ENCODE peak calls at places on chromosomes 4 and X, in ten cellular contexts. N is GM23248; D is WERI-Rb-1; B is pancreas; E is effector memory CD4-positive, alpha-beta T cell; P is esophagus squamous epithelium; S is upper lobe of left lung; L is left lung; M is HCT116; U is Peyer's patch. H is an unnamed sample.

GRCh38 chr4:121072836-121073362 is 564 bp upstream of the NDNF start:
- DNase-seq in N (peak; percentile 35), D (peak; percentile 42), B (no peak), E (no peak), P (no peak), S (no peak), L (peak; percentile 68), M (no peak), U (no peak), H (no peak)

GRCh38 chr4:7043521-7044414 is 596 bp downstream of the TADA2B start:
- DNase-seq in N (peak; percentile 71), D (peak; percentile 47), B (peak; percentile 70), E (peak; percentile 31), P (no peak), S (peak; percentile 93), L (peak; percentile 91), M (no peak), U (peak; percentile 49), H (peak; percentile 51)

GRCh38 chrX:145609951-145610511 is 207.6 kb upstream of the SLITRK2 start:
- DNase-seq in N (no peak), D (no peak), B (no peak), E (no peak), P (no peak), S (no peak), L (no peak), M (no peak), U (no peak), H (no peak)

GRCh38 chrX:154409222-154409871 is at the start of gene DNASE1L1:
- DNase-seq in N (peak; percentile 91), D (no peak), B (peak; percentile 52), E (peak; percentile 31), P (no peak), S (peak; percentile 93), L (peak; percentile 96), M (no peak), U (peak; percentile 55), H (peak; percentile 87)

GRCh38 chrX:30530591-30530990 is 47.0 kb downstream of the TASL start:
- DNase-seq in N (peak; percentile 76), D (no peak), B (no peak), E (no peak), P (no peak), S (no peak), L (no peak), M (no peak), U (no peak), H (no peak)

GRCh38 chr4:69823481-69824186 is 36.3 kb downstream of the SULT1E1 start:
- DNase-seq in N (peak; percentile 63), D (peak; percentile 42), B (peak; percentile 61), E (no peak), P (no peak), S (no peak), L (no peak), M (peak; percentile 18), U (no peak), H (peak; percentile 76)

GRCh38 chr4:108762559-108763225 is at the start of gene ETNPPL:
- DNase-seq in N (peak; percentile 41), D (peak; percentile 59), B (peak; percentile 16), E (no peak), P (no peak), S (peak; percentile 86), L (peak; percentile 84), M (no peak), U (no peak), H (peak; percentile 32)

GRCh38 chr4:140057693-140058092 is 96.3 kb downstream of the MAML3 start:
- DNase-seq in N (no peak), D (no peak), B (no peak), E (no peak), P (no peak), S (no peak), L (no peak), M (no peak), U (no peak), H (no peak)

GRCh38 chrX:15567886-15568616 is 32.7 kb downstream of the ACE2 start:
- DNase-seq in N (no peak), D (no peak), B (no peak), E (no peak), P (no peak), S (no peak), L (no peak), M (no peak), U (no peak), H (no peak)

GRCh38 chr4:21744046-21744445 is 204.5 kb downstream of the KCNIP4 start:
- DNase-seq in N (peak; percentile 30), D (no peak), B (no peak), E (no peak), P (no peak), S (no peak), L (no peak), M (no peak), U (no peak), H (no peak)
- H3K27me3 ChIP-seq in N (no peaks in the 10 kb centered on the region), D (no peaks in the 10 kb centered on the region), B (no peaks in the 10 kb centered on the region), E (no peaks in the 10 kb centered on the region), P (no peaks in the 10 kb centered on the region), S (no peaks in the 10 kb centered on the region), L (no peaks in the 10 kb centered on the region), M (no peaks in the 10 kb centered on the region), U (no peaks in the 10 kb centered on the region), H (no peaks in the 10 kb centered on the region)

DNA sequence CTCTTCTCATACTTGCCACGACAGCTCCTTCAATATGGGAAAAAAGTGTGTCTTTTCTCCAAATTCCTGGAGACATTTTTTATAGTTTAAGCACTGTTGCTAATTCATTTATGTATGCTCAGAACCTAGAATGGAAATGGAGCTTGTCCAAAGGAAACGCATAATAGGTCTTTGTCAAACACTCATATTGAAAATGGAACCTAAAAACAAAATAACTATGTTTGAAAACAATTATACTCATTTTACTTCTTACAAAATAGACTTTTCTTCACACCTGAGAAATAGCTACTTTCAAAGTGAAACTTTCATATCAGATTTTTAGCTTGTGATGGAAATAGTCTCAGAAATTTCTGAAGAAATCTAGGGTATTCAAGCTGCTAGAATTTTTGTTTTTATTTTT is 529.7 kb upstream of the BOD1L1 start:
- DNase-seq in N (no peak), D (no peak), B (no peak), E (no peak), P (no peak), S (no peak), L (no peak), M (no peak), U (no peak), H (no peak)
- H3K9me3 ChIP-seq in N (no peaks in the 10 kb centered on the region), D (no peaks in the 10 kb centered on the region), B (no peaks in the 10 kb centered on the region), E (no peaks in the 10 kb centered on the region), P (no peaks in the 10 kb centered on the region), S (no peaks in the 10 kb centered on the region), L (no peaks in the 10 kb centered on the region), M (peaks cover 19% of the 10 kb centered on the region), U (no peaks in the 10 kb centered on the region), H (no peaks in the 10 kb centered on the region)

GRCh38 chr4:79920454-79920853 is 152.6 kb downstream of the ANTXR2 start:
- DNase-seq in N (no peak), D (no peak), B (no peak), E (no peak), P (no peak), S (no peak), L (no peak), M (no peak), U (no peak), H (no peak)
- H3K27me3 ChIP-seq in N (no peaks in the 10 kb centered on the region), D (no peaks in the 10 kb centered on the region), B (no peaks in the 10 kb centered on the region), E (no peaks in the 10 kb centered on the region), P (no peaks in the 10 kb centered on the region), S (no peaks in the 10 kb centered on the region), L (no peaks in the 10 kb centered on the region), M (no peaks in the 10 kb centered on the region), U (no peaks in the 10 kb centered on the region), H (no peaks in the 10 kb centered on the region)

GRCh38 chr4:271492-272103 is 33.7 kb downstream of the ZNF732 start:
- DNase-seq in N (no peak), D (no peak), B (no peak), E (no peak), P (no peak), S (no peak), L (no peak), M (no peak), U (no peak), H (no peak)

DNA sequence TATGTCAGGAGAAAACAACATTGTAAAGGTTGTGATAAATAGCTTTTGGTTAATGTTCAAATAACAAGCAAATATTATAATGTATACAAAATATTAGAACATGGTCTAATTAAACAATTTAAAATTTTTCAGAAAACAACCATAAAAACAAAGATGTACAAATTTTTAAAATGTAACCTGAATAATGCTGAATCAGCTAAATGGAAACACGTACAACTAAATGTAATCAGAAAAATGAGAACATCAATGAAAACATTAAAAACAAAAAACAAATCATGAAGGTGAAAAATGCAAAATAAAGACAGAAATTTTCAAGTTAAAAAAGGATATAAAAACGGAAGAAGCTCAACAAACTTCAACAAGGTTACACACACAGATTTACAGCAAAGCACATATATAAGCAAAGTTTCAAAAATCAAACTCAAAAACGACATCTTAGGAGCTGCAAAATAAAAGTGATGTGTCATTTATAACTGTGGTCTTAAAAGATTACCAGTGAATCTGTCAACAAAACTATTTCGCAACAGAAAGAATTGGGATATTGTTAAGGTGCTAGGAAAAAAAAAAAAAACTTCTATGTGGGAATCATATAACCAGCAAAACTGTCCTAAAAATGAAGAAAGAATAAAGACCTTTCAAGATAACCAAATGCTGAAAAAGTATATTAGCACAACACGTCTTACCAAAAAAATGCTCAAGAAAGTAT is 31.8 kb downstream of the ZNF732 start:
- DNase-seq in N (no peak), D (no peak), B (no peak), E (no peak), P (no peak), S (no peak), L (no peak), M (no peak), U (no peak), H (no peak)
- H3K9me3 ChIP-seq in N (peaks cover 24% of the 10 kb centered on the region), D (peaks cover 46% of the 10 kb centered on the region), B (no peaks in the 10 kb centered on the region), E (peaks cover 44% of the 10 kb centered on the region), P (peaks cover 75% of the 10 kb centered on the region), S (peaks cover 66% of the 10 kb centered on the region), L (peaks cover 99% of the 10 kb centered on the region), M (peaks cover 9% of the 10 kb centered on the region), U (no peaks in the 10 kb centered on the region), H (peaks cover 31% of the 10 kb centered on the region)

DNA sequence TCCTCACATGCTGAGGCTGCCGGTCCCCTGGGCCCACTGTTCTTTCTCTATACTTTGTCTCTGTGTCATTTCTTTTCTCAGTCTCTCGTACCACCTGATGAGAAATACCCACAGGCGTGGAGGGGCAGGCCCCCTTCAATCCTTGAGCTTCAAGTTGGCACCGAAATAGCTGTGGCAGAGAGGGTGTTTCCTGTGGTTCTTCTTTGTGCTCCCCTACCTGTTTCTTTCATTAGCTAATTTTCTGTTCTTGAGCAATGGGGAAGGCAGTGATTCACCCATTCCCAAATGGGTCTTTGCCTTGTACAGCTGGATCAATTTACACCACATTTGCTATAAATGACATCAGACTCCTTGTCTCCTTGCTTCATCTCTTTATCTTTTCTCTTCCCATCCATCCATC is 2.1 kb upstream of the CYSLTR1 start:
- DNase-seq in N (no peak), D (no peak), B (no peak), E (no peak), P (no peak), S (no peak), L (no peak), M (no peak), U (peak; percentile 31), H (no peak)
- H3K27me3 ChIP-seq in N (no peaks in the 10 kb centered on the region), D (peaks cover 12% of the 10 kb centered on the region), B (no peaks in the 10 kb centered on the region), E (no peaks in the 10 kb centered on the region), P (no peaks in the 10 kb centered on the region), S (no peaks in the 10 kb centered on the region), L (no peaks in the 10 kb centered on the region), M (no peaks in the 10 kb centered on the region), U (no peaks in the 10 kb centered on the region), H (no peaks in the 10 kb centered on the region)

GRCh38 chrX:758917-759316 is 128.3 kb downstream of the SHOX start:
- DNase-seq in N (no peak), D (no peak), B (no peak), E (no peak), P (no peak), S (no peak), L (no peak), M (no peak), U (no peak), H (no peak)
- H3K9me3 ChIP-seq in N (no peaks in the 10 kb centered on the region), D (no peaks in the 10 kb centered on the region), B (no peaks in the 10 kb centered on the region), E (no peaks in the 10 kb centered on the region), P (no peaks in the 10 kb centered on the region), S (no peaks in the 10 kb centered on the region), L (no peaks in the 10 kb centered on the region), M (no peaks in the 10 kb centered on the region), U (no peaks in the 10 kb centered on the region), H (no peaks in the 10 kb centered on the region)

GRCh38 chr4:187357861-187358260 is 634.2 kb upstream of the FAT1 start:
- DNase-seq in N (no peak), D (no peak), B (no peak), E (no peak), P (no peak), S (no peak), L (no peak), M (no peak), U (no peak), H (no peak)
- H3K27me3 ChIP-seq in N (no peaks in the 10 kb centered on the region), D (peaks cover 81% of the 10 kb centered on the region), B (no peaks in the 10 kb centered on the region), E (no peaks in the 10 kb centered on the region), P (no peaks in the 10 kb centered on the region), S (no peaks in the 10 kb centered on the region), L (no peaks in the 10 kb centered on the region), M (no peaks in the 10 kb centered on the region), U (no peaks in the 10 kb centered on the region), H (no peaks in the 10 kb centered on the region)